ENCODE peak calls at places on chromosomes 16 and 17, in four cellular contexts. One of them, this sample, is unnamed.
A peak's percentile ranks its signal among the peaks of the same experiment; 100 is the strongest.

GRCh38 chr17:46827274-46827673 is 8.8 kb upstream of the WNT3 start:
- DNase-seq in HuH-7.5: no peak
- DNase-seq in fibroblast of pulmonary artery: no peak
- DNase-seq in esophagus muscularis mucosa: no peak
- DNase-seq in this sample: no peak

GRCh38 chr16:23357761-23358290 is 55.7 kb downstream of the SCNN1B start:
- DNase-seq in HuH-7.5: no peak
- DNase-seq in fibroblast of pulmonary artery: no peak
- DNase-seq in esophagus muscularis mucosa: no peak
- DNase-seq in this sample: no peak

GRCh38 chr16:56457927-56458470 is 6.6 kb downstream of the OGFOD1 start:
- DNase-seq in HuH-7.5: no peak
- DNase-seq in fibroblast of pulmonary artery: no peak
- DNase-seq in esophagus muscularis mucosa: no peak
- DNase-seq in this sample: no peak

GRCh38 chr17:45751466-45751865 is 32.7 kb upstream of the CRHR1 start:
- DNase-seq in HuH-7.5: no peak
- DNase-seq in fibroblast of pulmonary artery: no peak
- DNase-seq in esophagus muscularis mucosa: no peak
- DNase-seq in this sample: no peak

GRCh38 chr16:86072328-86073102 is 173.6 kb downstream of the IRF8 start:
- DNase-seq in HuH-7.5: peak; percentile 73
- DNase-seq in fibroblast of pulmonary artery: peak; percentile 82
- DNase-seq in esophagus muscularis mucosa: no peak
- DNase-seq in this sample: peak; percentile 51

GRCh38 chr17:7837375-7838290 is 3.6 kb downstream of the KDM6B start:
- DNase-seq in HuH-7.5: no peak
- DNase-seq in fibroblast of pulmonary artery: no peak
- DNase-seq in esophagus muscularis mucosa: no peak
- DNase-seq in this sample: no peak

GRCh38 chr17:5562172-5562571 is 22.1 kb downstream of the NLRP1 start:
- DNase-seq in HuH-7.5: no peak
- DNase-seq in fibroblast of pulmonary artery: no peak
- DNase-seq in esophagus muscularis mucosa: no peak
- DNase-seq in this sample: no peak

GRCh38 chr16:2829501-2830354 is at the start of gene ZG16B:
- DNase-seq in HuH-7.5: no peak
- DNase-seq in fibroblast of pulmonary artery: peak; percentile 18
- DNase-seq in esophagus muscularis mucosa: no peak
- DNase-seq in this sample: no peak

GRCh38 chr17:44307387-44308186 is 814 bp upstream of the RUNDC3A start:
- DNase-seq in HuH-7.5: peak; percentile 67
- DNase-seq in fibroblast of pulmonary artery: peak; percentile 46
- DNase-seq in esophagus muscularis mucosa: no peak
- DNase-seq in this sample: peak; percentile 92

GRCh38 chr17:3695129-3695722 is 729 bp downstream of the P2RX5 start:
- DNase-seq in HuH-7.5: no peak
- DNase-seq in fibroblast of pulmonary artery: no peak
- DNase-seq in esophagus muscularis mucosa: no peak
- DNase-seq in this sample: peak; percentile 19

GRCh38 chr16:81817789-81818304 is 38.8 kb downstream of the PLCG2 start:
- DNase-seq in HuH-7.5: no peak
- DNase-seq in fibroblast of pulmonary artery: no peak
- DNase-seq in esophagus muscularis mucosa: no peak
- DNase-seq in this sample: no peak

GRCh38 chr16:88681084-88681680 is 5.1 kb downstream of the SNAI3 start:
- DNase-seq in HuH-7.5: peak; percentile 97
- DNase-seq in fibroblast of pulmonary artery: no peak
- DNase-seq in esophagus muscularis mucosa: no peak
- DNase-seq in this sample: no peak

GRCh38 chr17:61065263-61065773 is 334.3 kb upstream of the TBX2 start:
- DNase-seq in HuH-7.5: peak; percentile 48
- DNase-seq in fibroblast of pulmonary artery: peak; percentile 47
- DNase-seq in esophagus muscularis mucosa: no peak
- DNase-seq in this sample: no peak

GRCh38 chr16:88406096-88407041 is 23.6 kb downstream of the ZNF469 start:
- DNase-seq in HuH-7.5: no peak
- DNase-seq in fibroblast of pulmonary artery: no peak
- DNase-seq in esophagus muscularis mucosa: no peak
- DNase-seq in this sample: no peak

GRCh38 chr16:30567991-30568638 is 3.4 kb downstream of the ZNF688 start:
- DNase-seq in HuH-7.5: no peak
- DNase-seq in fibroblast of pulmonary artery: peak; percentile 96
- DNase-seq in esophagus muscularis mucosa: no peak
- DNase-seq in this sample: no peak

GRCh38 chr16:57032346-57032745 is 43.0 kb downstream of the NLRC5 start:
- DNase-seq in HuH-7.5: no peak
- DNase-seq in fibroblast of pulmonary artery: no peak
- DNase-seq in esophagus muscularis mucosa: no peak
- DNase-seq in this sample: no peak

GRCh38 chr17:53818894-53819293 is 3.8 kb upstream of the KIF2B start:
- DNase-seq in HuH-7.5: no peak
- DNase-seq in fibroblast of pulmonary artery: no peak
- DNase-seq in esophagus muscularis mucosa: no peak
- DNase-seq in this sample: no peak

GRCh38 chr16:9053006-9053601 is 38.3 kb upstream of the HAPSTR1 start:
- DNase-seq in HuH-7.5: peak; percentile 37
- DNase-seq in fibroblast of pulmonary artery: peak; percentile 88
- DNase-seq in esophagus muscularis mucosa: no peak
- DNase-seq in this sample: peak; percentile 59

GRCh38 chr17:3554440-3554839 is 3.2 kb downstream of the TRPV3 start:
- DNase-seq in HuH-7.5: no peak
- DNase-seq in fibroblast of pulmonary artery: no peak
- DNase-seq in esophagus muscularis mucosa: no peak
- DNase-seq in this sample: no peak

GRCh38 chr17:19718613-19719364 is 2.4 kb upstream of the SLC47A2 start:
- DNase-seq in HuH-7.5: no peak
- DNase-seq in fibroblast of pulmonary artery: no peak
- DNase-seq in esophagus muscularis mucosa: no peak
- DNase-seq in this sample: peak; percentile 43

GRCh38 chr16:29898786-29899515 is 399 bp downstream of the SEZ6L2 start:
- DNase-seq in HuH-7.5: peak; percentile 82
- DNase-seq in fibroblast of pulmonary artery: no peak
- DNase-seq in esophagus muscularis mucosa: no peak
- DNase-seq in this sample: peak; percentile 84

This sample was measured in WERI-Rb-1.